ENCODE peak calls at places on chromosomes 12 and 14, in four cellular contexts. Y is kidney, A is tibial artery, L is stomach. J is an unnamed sample.
A peak's percentile ranks its signal among the peaks of the same experiment; 100 is the strongest.

GRCh38 chr12:74747305-74747704 is 209.7 kb downstream of the ATXN7L3B start:
- DNase-seq in Y (no peak), A (no peak), L (no peak), J (no peak)

GRCh38 chr14:92360666-92361370 is 37.9 kb downstream of the SLC24A4 start:
- DNase-seq in Y (no peak), A (no peak), L (no peak), J (no peak)

GRCh38 chr12:40152783-40153383 is 47.0 kb upstream of the SLC2A13 start:
- DNase-seq in Y (no peak), A (peak; percentile 54), L (peak; percentile 50), J (no peak)

GRCh38 chr12:127711108-127711507 is 555.9 kb upstream of the TMEM132C start:
- DNase-seq in Y (no peak), A (no peak), L (no peak), J (no peak)

GRCh38 chr14:52052289-52052943 is 16.4 kb downstream of the NID2 start:
- DNase-seq in Y (no peak), A (peak; percentile 44), L (no peak), J (no peak)

GRCh38 chr12:127657036-127657435 is 609.9 kb upstream of the TMEM132C start:
- DNase-seq in Y (no peak), A (no peak), L (no peak), J (no peak)

GRCh38 chr12:12387521-12387920 is 30.6 kb downstream of the BORCS5 start:
- DNase-seq in Y (no peak), A (no peak), L (no peak), J (no peak)

GRCh38 chr14:93073833-93074769 is 41.6 kb downstream of the ITPK1 start:
- DNase-seq in Y (no peak), A (peak; percentile 44), L (no peak), J (no peak)

GRCh38 chr12:94704452-94704871 is 54.1 kb upstream of the TMCC3 start:
- DNase-seq in Y (no peak), A (no peak), L (peak; percentile 51), J (no peak)

GRCh38 chr12:50249464-50250229 is 33.7 kb downstream of the LIMA1 start:
- DNase-seq in Y (no peak), A (no peak), L (no peak), J (no peak)

GRCh38 chr12:88185988-88186387 is 43.9 kb downstream of the TMTC3 start:
- DNase-seq in Y (no peak), A (no peak), L (no peak), J (no peak)

GRCh38 chr12:111764120-111764821 is 2.5 kb upstream of the ALDH2 start:
- DNase-seq in Y (no peak), A (no peak), L (no peak), J (no peak)

GRCh38 chr14:48616941-48617340 is 941.5 kb upstream of the MDGA2 start:
- DNase-seq in Y (no peak), A (no peak), L (no peak), J (no peak)
- TF ChIP-seq CTCF in Y (no peak), A (no peak), L (no peak), J (no peak)

DNA sequence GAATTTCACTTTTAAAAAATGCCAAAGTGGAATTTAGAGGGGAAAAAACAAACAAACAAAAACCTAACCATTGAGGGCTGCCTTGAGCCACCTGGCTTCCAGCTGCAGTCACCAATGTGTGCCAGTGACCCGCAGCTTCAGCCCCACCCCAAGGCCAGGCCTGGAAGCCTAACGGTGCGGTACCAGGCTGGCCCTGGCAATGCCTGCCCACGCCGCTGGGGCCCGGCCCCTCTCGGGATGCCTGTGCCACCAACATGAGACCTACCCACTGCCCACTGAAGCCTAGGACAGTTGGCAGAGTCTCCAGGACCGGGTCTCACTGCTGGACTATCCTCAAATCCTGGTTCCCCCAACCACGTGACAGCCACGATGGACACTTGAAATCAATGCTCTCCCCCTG is 96.6 kb downstream of the NCOR2 start:
- DNase-seq in Y (peak; percentile 56), A (no peak), L (no peak), J (no peak)
- H3K36me3 ChIP-seq in Y (peaks cover 30% of the 10 kb centered on the region), A (peaks cover 67% of the 10 kb centered on the region), L (peaks cover 79% of the 10 kb centered on the region), J (peaks cover 36% of the 10 kb centered on the region)

GRCh38 chr12:768434-768833 is 16.1 kb downstream of the WNK1 start:
- DNase-seq in Y (no peak), A (no peak), L (no peak), J (no peak)

GRCh38 chr12:761276-761675 is 8.9 kb downstream of the WNK1 start:
- DNase-seq in Y (no peak), A (no peak), L (no peak), J (no peak)

GRCh38 chr12:770474-770873 is 18.1 kb downstream of the WNK1 start:
- DNase-seq in Y (no peak), A (no peak), L (no peak), J (no peak)

GRCh38 chr12:765861-766260 is 13.5 kb downstream of the WNK1 start:
- DNase-seq in Y (no peak), A (no peak), L (no peak), J (no peak)
- H3K4me1 ChIP-seq in Y (no peaks in the 10 kb centered on the region), A (peaks cover 60% of the 10 kb centered on the region), L (peaks cover 7% of the 10 kb centered on the region), J (peaks cover 25% of the 10 kb centered on the region)

GRCh38 chr14:36070056-36071043 is 106.2 kb downstream of the PTCSC3 start:
- DNase-seq in Y (peak; percentile 81), A (no peak), L (peak; percentile 75), J (no peak)

GRCh38 chr14:36068777-36069534 is 107.6 kb downstream of the PTCSC3 start:
- DNase-seq in Y (no peak), A (no peak), L (no peak), J (no peak)

GRCh38 chr14:36067428-36068187 is 108.9 kb downstream of the PTCSC3 start:
- DNase-seq in Y (no peak), A (no peak), L (no peak), J (no peak)

GRCh38 chr14:36066636-36067035 is 109.9 kb downstream of the PTCSC3 start:
- DNase-seq in Y (no peak), A (no peak), L (no peak), J (no peak)

GRCh38 chr14:36069535-36069900 is 107.0 kb downstream of the PTCSC3 start:
- DNase-seq in Y (no peak), A (no peak), L (peak; percentile 32), J (no peak)
- TF ChIP-seq CTCF in Y (peak; percentile 60), A (no peak), L (peak; percentile 48), J (peak; percentile 11)

GRCh38 chr14:58367296-58367695 is 28.4 kb upstream of the TOMM20L start:
- DNase-seq in Y (no peak), A (peak; percentile 27), L (peak; percentile 40), J (no peak)

GRCh38 chr14:58368951-58369350 is 26.8 kb upstream of the TOMM20L start:
- DNase-seq in Y (no peak), A (no peak), L (no peak), J (no peak)
- H3K36me3 ChIP-seq in Y (peaks cover 28% of the 10 kb centered on the region), A (peaks cover 86% of the 10 kb centered on the region), L (peaks cover 98% of the 10 kb centered on the region), J (peaks cover 23% of the 10 kb centered on the region)

DNA sequence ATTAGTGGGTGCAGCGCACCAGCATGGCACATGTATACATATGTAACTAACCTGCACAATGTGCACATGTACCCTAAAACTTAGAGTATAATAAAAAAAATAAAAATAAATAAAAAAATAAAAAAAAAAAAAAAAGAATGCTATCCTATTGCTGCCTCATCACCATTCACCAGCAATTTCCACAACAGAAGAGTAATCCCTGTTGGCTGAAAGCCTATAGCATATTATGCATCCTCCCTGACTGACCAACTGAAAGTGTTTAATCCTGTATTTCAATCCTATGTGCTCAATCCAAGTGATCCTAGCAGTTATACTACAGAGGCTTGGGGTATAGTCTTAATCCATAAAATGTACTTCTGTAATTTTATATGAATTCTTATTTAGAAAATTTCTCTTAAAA is 18.5 kb downstream of the DICER1 start:
- DNase-seq in Y (no peak), A (no peak), L (no peak), J (no peak)
- H3K4me1 ChIP-seq in Y (peaks cover 23% of the 10 kb centered on the region), A (peaks cover 88% of the 10 kb centered on the region), L (peaks cover 45% of the 10 kb centered on the region), J (peaks cover 46% of the 10 kb centered on the region)

DNA sequence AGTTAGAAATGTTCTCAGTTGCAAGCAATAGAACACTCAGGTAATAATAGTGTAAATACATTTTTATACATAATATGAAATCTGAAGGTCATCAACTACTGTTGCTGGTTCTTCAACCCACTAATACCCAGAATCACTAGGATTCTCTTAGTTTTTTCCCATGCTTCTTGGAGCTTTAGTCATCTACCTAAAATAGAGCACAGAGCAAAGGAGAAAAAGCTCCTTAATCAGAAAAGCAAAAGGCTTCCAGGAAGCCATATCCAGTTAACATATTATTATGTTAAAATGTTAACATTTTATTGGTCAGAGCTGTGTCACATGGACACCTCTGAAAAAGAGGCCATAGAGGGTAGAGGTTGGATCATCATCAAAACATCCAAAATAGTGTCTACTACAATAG is 57.0 kb downstream of the CCER1 start:
- DNase-seq in Y (no peak), A (no peak), L (no peak), J (no peak)
- TF ChIP-seq CTCF in Y (no peak), A (no peak), L (no peak), J (no peak)

DNA sequence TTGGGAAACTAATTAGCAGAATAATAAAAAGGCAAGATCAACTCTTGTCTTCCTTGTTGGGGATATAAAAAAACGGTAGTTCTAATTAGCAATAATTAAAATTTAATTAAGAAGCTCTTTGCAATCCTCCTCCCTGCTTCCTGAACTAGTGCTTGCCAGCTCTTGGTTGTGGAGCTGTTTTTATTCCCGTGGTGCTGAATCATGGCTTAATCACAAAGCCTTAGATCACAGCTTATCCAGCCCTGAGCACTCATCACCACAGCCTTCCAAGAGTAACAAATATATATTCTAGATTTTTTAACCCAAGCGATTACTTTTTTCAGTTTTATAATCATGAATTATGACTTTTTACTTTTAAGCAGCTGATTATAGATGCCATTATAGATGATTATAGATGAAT is 63.2 kb upstream of the INSM2 start:
- DNase-seq in Y (no peak), A (no peak), L (no peak), J (no peak)
- H3K36me3 ChIP-seq in Y (no peaks in the 10 kb centered on the region), A (no peaks in the 10 kb centered on the region), L (no peaks in the 10 kb centered on the region), J (no peaks in the 10 kb centered on the region)

GRCh38 chr14:103628684-103629502 is at the start of gene KLC1:
- DNase-seq in Y (peak; percentile 95), A (peak; percentile 77), L (peak; percentile 87), J (peak; percentile 40)

GRCh38 chr14:103629503-103630121 is 601 bp downstream of the KLC1 start:
- DNase-seq in Y (peak; percentile 88), A (peak; percentile 52), L (peak; percentile 55), J (no peak)

GRCh38 chr14:103633391-103633790 is 4.4 kb downstream of the KLC1 start:
- DNase-seq in Y (no peak), A (no peak), L (no peak), J (no peak)

GRCh38 chr14:103628221-103628683 is 759 bp upstream of the KLC1 start:
- DNase-seq in Y (peak; percentile 95), A (peak; percentile 78), L (peak; percentile 85), J (no peak)

DNA sequence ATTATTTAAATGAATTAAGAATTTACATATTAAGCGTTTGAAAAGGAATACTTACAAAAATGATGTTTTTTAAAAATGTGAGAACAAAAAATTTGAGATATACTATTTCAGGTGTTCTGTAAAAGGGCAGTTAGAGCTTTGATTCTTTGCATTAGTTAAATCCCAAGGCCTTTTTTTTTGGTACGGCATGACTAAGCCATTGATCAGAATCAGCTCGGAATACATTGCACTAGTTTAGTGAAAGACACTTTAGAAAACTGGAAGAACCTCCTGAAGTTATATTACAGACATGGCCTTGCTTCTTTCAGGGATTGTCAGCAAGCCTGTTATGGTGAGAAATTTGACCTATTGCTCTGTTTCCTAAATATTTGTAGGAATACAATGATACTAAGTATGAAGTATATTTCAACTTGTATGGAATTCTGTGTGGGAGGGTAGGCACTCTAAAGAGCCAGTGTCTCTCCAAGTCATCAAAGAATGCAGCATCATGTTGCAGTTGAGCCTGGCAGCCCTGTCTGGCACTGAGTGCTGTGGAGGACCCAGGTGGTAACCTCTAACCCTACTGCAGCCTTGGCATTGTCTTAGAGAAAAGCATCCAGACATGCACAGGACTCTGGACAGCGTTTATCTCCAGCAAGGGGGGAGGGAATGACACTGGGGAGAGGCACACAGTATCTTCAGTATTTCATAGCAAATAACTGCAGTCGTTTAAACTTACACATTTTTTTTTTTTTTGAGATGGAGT is 1.5 kb downstream of the KLC1 start:
- DNase-seq in Y (no peak), A (no peak), L (no peak), J (no peak)
- H3K4me1 ChIP-seq in Y (peaks cover 7% of the 10 kb centered on the region), A (peaks cover 72% of the 10 kb centered on the region), L (peaks cover 48% of the 10 kb centered on the region), J (peaks cover 66% of the 10 kb centered on the region)